ENCODE peak calls at places on chromosomes 4 and X, in seven cellular contexts. One of them, this sample, is unnamed.

GRCh38 chr4:40046311-40046980 is 10.2 kb upstream of the N4BP2 start:
- DNase-seq in mesendoderm: peak
- DNase-seq in IMR-90: peak
- DNase-seq in mesenchymal stem cell: peak
- DNase-seq in neuronal stem cell: no peak
- DNase-seq in H9: no peak
- DNase-seq in trophoblast cell: peak
- DNase-seq in this sample: no peak

GRCh38 chr4:111773858-111774257 is 371.4 kb upstream of the FAM241A start:
- DNase-seq in mesendoderm: no peak
- DNase-seq in IMR-90: no peak
- DNase-seq in mesenchymal stem cell: peak
- DNase-seq in neuronal stem cell: no peak
- DNase-seq in H9: no peak
- DNase-seq in trophoblast cell: peak
- DNase-seq in this sample: no peak

GRCh38 chr4:70269674-70270073 is 27.3 kb downstream of the CSN3 start:
- DNase-seq in mesendoderm: peak
- DNase-seq in IMR-90: no peak
- DNase-seq in mesenchymal stem cell: peak
- DNase-seq in neuronal stem cell: no peak
- DNase-seq in H9: no peak
- DNase-seq in trophoblast cell: no peak
- DNase-seq in this sample: no peak

GRCh38 chr4:7960017-7960789 is 20.5 kb upstream of the AFAP1 start:
- DNase-seq in mesendoderm: no peak
- DNase-seq in IMR-90: no peak
- DNase-seq in mesenchymal stem cell: peak
- DNase-seq in neuronal stem cell: no peak
- DNase-seq in H9: no peak
- DNase-seq in trophoblast cell: no peak
- DNase-seq in this sample: no peak

GRCh38 chr4:52036875-52037274 is 1.2 kb downstream of the SGCB start:
- DNase-seq in mesendoderm: no peak
- DNase-seq in IMR-90: no peak
- DNase-seq in mesenchymal stem cell: no peak
- DNase-seq in neuronal stem cell: no peak
- DNase-seq in H9: no peak
- DNase-seq in trophoblast cell: no peak
- DNase-seq in this sample: no peak

GRCh38 chr4:147037089-147037488 is 91.4 kb upstream of the TTC29 start:
- DNase-seq in mesendoderm: no peak
- DNase-seq in IMR-90: no peak
- DNase-seq in mesenchymal stem cell: no peak
- DNase-seq in neuronal stem cell: no peak
- DNase-seq in H9: no peak
- DNase-seq in trophoblast cell: no peak
- DNase-seq in this sample: no peak

GRCh38 chr4:102478186-102478585 is 23.0 kb upstream of the NFKB1 start:
- DNase-seq in mesendoderm: no peak
- DNase-seq in IMR-90: no peak
- DNase-seq in mesenchymal stem cell: no peak
- DNase-seq in neuronal stem cell: no peak
- DNase-seq in H9: peak
- DNase-seq in trophoblast cell: no peak
- DNase-seq in this sample: no peak

GRCh38 chr4:156888762-156889161 is 82.8 kb downstream of the PDGFC start:
- DNase-seq in mesendoderm: no peak
- DNase-seq in IMR-90: peak
- DNase-seq in mesenchymal stem cell: peak
- DNase-seq in neuronal stem cell: no peak
- DNase-seq in H9: no peak
- DNase-seq in trophoblast cell: peak
- DNase-seq in this sample: no peak

GRCh38 chrX:124426273-124426672 is 79.9 kb downstream of the SH2D1A start:
- DNase-seq in mesendoderm: peak
- DNase-seq in IMR-90: no peak
- DNase-seq in mesenchymal stem cell: no peak
- DNase-seq in neuronal stem cell: no peak
- DNase-seq in H9: no peak
- DNase-seq in trophoblast cell: no peak
- DNase-seq in this sample: no peak

GRCh38 chr4:5890063-5890727 is 2.7 kb downstream of the CRMP1 start:
- DNase-seq in mesendoderm: peak
- DNase-seq in IMR-90: peak
- DNase-seq in mesenchymal stem cell: peak
- DNase-seq in neuronal stem cell: peak
- DNase-seq in H9: peak
- DNase-seq in trophoblast cell: no peak
- DNase-seq in this sample: peak

GRCh38 chr4:8710416-8710815 is 117.9 kb downstream of the CPZ start:
- DNase-seq in mesendoderm: no peak
- DNase-seq in IMR-90: no peak
- DNase-seq in mesenchymal stem cell: no peak
- DNase-seq in neuronal stem cell: no peak
- DNase-seq in H9: no peak
- DNase-seq in trophoblast cell: no peak
- DNase-seq in this sample: peak

GRCh38 chr4:5378002-5378401 is 326.7 kb downstream of the STK32B start:
- DNase-seq in mesendoderm: peak
- DNase-seq in IMR-90: peak
- DNase-seq in mesenchymal stem cell: no peak
- DNase-seq in neuronal stem cell: no peak
- DNase-seq in H9: no peak
- DNase-seq in trophoblast cell: no peak
- DNase-seq in this sample: no peak

GRCh38 chr4:143025111-143025704 is 159.5 kb upstream of the USP38 start:
- DNase-seq in mesendoderm: peak
- DNase-seq in IMR-90: peak
- DNase-seq in mesenchymal stem cell: peak
- DNase-seq in neuronal stem cell: no peak
- DNase-seq in H9: peak
- DNase-seq in trophoblast cell: peak
- DNase-seq in this sample: no peak

GRCh38 chrX:9832811-9833210 is 46.6 kb downstream of the SHROOM2 start:
- DNase-seq in mesendoderm: peak
- DNase-seq in IMR-90: no peak
- DNase-seq in mesenchymal stem cell: no peak
- DNase-seq in neuronal stem cell: no peak
- DNase-seq in H9: peak
- DNase-seq in trophoblast cell: no peak
- DNase-seq in this sample: no peak

GRCh38 chr4:86558799-86559198 is 35.3 kb upstream of the PTPN13 start:
- DNase-seq in mesendoderm: no peak
- DNase-seq in IMR-90: peak
- DNase-seq in mesenchymal stem cell: no peak
- DNase-seq in neuronal stem cell: no peak
- DNase-seq in H9: no peak
- DNase-seq in trophoblast cell: no peak
- DNase-seq in this sample: no peak

GRCh38 chr4:8534129-8534528 is 46.1 kb upstream of the GPR78 start:
- DNase-seq in mesendoderm: peak
- DNase-seq in IMR-90: peak
- DNase-seq in mesenchymal stem cell: peak
- DNase-seq in neuronal stem cell: no peak
- DNase-seq in H9: peak
- DNase-seq in trophoblast cell: peak
- DNase-seq in this sample: peak

GRCh38 chrX:112642349-112642748 is 37.4 kb downstream of the LHFPL1 start:
- DNase-seq in mesendoderm: peak
- DNase-seq in IMR-90: peak
- DNase-seq in mesenchymal stem cell: peak
- DNase-seq in neuronal stem cell: peak
- DNase-seq in H9: peak
- DNase-seq in trophoblast cell: peak
- DNase-seq in this sample: peak

GRCh38 chr4:139641218-139641617 is 24.4 kb upstream of the MGST2 start:
- DNase-seq in mesendoderm: peak
- DNase-seq in IMR-90: peak
- DNase-seq in mesenchymal stem cell: no peak
- DNase-seq in neuronal stem cell: no peak
- DNase-seq in H9: no peak
- DNase-seq in trophoblast cell: no peak
- DNase-seq in this sample: no peak

GRCh38 chr4:112086036-112086434 is 59.2 kb upstream of the FAM241A start:
- DNase-seq in mesendoderm: no peak
- DNase-seq in IMR-90: no peak
- DNase-seq in mesenchymal stem cell: no peak
- DNase-seq in neuronal stem cell: no peak
- DNase-seq in H9: no peak
- DNase-seq in trophoblast cell: no peak
- DNase-seq in this sample: no peak

GRCh38 chr4:72295966-72296557 is 264.3 kb downstream of the NPFFR2 start:
- DNase-seq in mesendoderm: peak
- DNase-seq in IMR-90: peak
- DNase-seq in mesenchymal stem cell: peak
- DNase-seq in neuronal stem cell: peak
- DNase-seq in H9: no peak
- DNase-seq in trophoblast cell: no peak
- DNase-seq in this sample: no peak

GRCh38 chr4:148073349-148073748 is 341.5 kb downstream of the ARHGAP10 start:
- DNase-seq in mesendoderm: no peak
- DNase-seq in IMR-90: no peak
- DNase-seq in mesenchymal stem cell: no peak
- DNase-seq in neuronal stem cell: no peak
- DNase-seq in H9: no peak
- DNase-seq in trophoblast cell: no peak
- DNase-seq in this sample: no peak

GRCh38 chr4:148075438-148075837 is 343.6 kb downstream of the ARHGAP10 start:
- DNase-seq in mesendoderm: no peak
- DNase-seq in IMR-90: no peak
- DNase-seq in mesenchymal stem cell: no peak
- DNase-seq in neuronal stem cell: no peak
- DNase-seq in H9: no peak
- DNase-seq in trophoblast cell: no peak
- DNase-seq in this sample: no peak

GRCh38 chr4:148074462-148074861 is 342.6 kb downstream of the ARHGAP10 start:
- DNase-seq in mesendoderm: no peak
- DNase-seq in IMR-90: no peak
- DNase-seq in mesenchymal stem cell: no peak
- DNase-seq in neuronal stem cell: no peak
- DNase-seq in H9: no peak
- DNase-seq in trophoblast cell: no peak
- DNase-seq in this sample: no peak

GRCh38 chr4:148071009-148071408 is 339.1 kb downstream of the ARHGAP10 start:
- DNase-seq in mesendoderm: peak
- DNase-seq in IMR-90: no peak
- DNase-seq in mesenchymal stem cell: no peak
- DNase-seq in neuronal stem cell: no peak
- DNase-seq in H9: no peak
- DNase-seq in trophoblast cell: no peak
- DNase-seq in this sample: no peak

GRCh38 chr4:148072789-148073188 is 340.9 kb downstream of the ARHGAP10 start:
- DNase-seq in mesendoderm: no peak
- DNase-seq in IMR-90: no peak
- DNase-seq in mesenchymal stem cell: no peak
- DNase-seq in neuronal stem cell: no peak
- DNase-seq in H9: no peak
- DNase-seq in trophoblast cell: no peak
- DNase-seq in this sample: no peak
- H2BK5ac ChIP-seq in mesendoderm: no peak
- H2BK5ac ChIP-seq in IMR-90: no peak
- H2BK5ac ChIP-seq in mesenchymal stem cell: no peak
- H2BK5ac ChIP-seq in neuronal stem cell: no peak
- H2BK5ac ChIP-seq in H9: no peak
- H2BK5ac ChIP-seq in trophoblast cell: no peak
- H2BK5ac ChIP-seq in this sample: no peak

DNA sequence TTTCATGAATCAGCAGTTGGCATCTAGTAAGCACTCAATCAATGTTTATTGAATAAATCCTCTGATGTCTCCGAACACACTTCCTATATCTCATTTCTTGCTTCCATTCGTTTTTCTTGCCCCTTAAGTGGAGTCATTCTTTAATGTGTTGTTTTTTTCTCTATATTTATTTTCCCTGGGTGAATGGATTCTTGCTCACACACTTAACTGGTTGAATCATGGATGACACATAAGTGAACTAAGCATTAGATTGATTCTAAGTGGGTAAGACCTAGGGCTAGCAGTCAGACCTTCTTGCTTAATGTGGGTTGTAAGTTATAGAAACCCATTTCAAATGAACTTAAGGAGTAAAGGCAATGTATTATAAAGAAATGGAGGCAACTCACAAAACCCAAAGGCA is 111.1 kb downstream of the RTL3 start:
- DNase-seq in mesendoderm: no peak
- DNase-seq in IMR-90: peak
- DNase-seq in mesenchymal stem cell: no peak
- DNase-seq in neuronal stem cell: no peak
- DNase-seq in H9: no peak
- DNase-seq in trophoblast cell: no peak
- DNase-seq in this sample: no peak
- H3K18ac ChIP-seq in mesendoderm: no peak
- H3K18ac ChIP-seq in IMR-90: no peak
- H3K18ac ChIP-seq in mesenchymal stem cell: no peak
- H3K18ac ChIP-seq in neuronal stem cell: no peak
- H3K18ac ChIP-seq in H9: no peak
- H3K18ac ChIP-seq in trophoblast cell: no peak
- H3K18ac ChIP-seq in this sample: no peak

DNA sequence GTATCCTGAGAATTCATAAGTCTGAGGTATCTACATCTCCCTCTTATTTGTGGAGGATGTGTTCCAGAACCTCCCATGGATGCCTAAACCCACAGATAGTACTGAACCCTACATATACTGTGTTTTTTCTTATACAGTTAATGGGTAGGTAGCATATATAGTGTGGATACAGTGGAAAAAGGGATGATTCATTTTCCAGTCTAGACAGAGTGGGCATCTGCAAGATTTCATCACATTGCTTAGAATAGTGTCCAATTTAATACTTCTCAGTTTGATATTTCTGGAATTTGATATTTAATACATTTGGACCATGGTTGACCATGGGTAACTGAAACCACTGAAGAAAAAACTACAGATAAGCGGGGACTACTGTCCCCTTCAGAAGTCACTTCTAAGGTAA is 155.0 kb upstream of the ANKRD50 start:
- DNase-seq in mesendoderm: no peak
- DNase-seq in IMR-90: no peak
- DNase-seq in mesenchymal stem cell: no peak
- DNase-seq in neuronal stem cell: no peak
- DNase-seq in H9: no peak
- DNase-seq in trophoblast cell: no peak
- DNase-seq in this sample: no peak
- H3K4ac ChIP-seq in mesendoderm: no peak
- H3K4ac ChIP-seq in IMR-90: no peak
- H3K4ac ChIP-seq in mesenchymal stem cell: no peak
- H3K4ac ChIP-seq in neuronal stem cell: no peak
- H3K4ac ChIP-seq in H9: no peak
- H3K4ac ChIP-seq in trophoblast cell: no peak
- H3K4ac ChIP-seq in this sample: no peak

GRCh38 chrX:103783971-103784370 is 7.3 kb downstream of the PLP1 start:
- DNase-seq in mesendoderm: no peak
- DNase-seq in IMR-90: peak
- DNase-seq in mesenchymal stem cell: no peak
- DNase-seq in neuronal stem cell: no peak
- DNase-seq in H9: no peak
- DNase-seq in trophoblast cell: no peak
- DNase-seq in this sample: no peak
- H2BK5ac ChIP-seq in mesendoderm: no peak
- H2BK5ac ChIP-seq in IMR-90: no peak
- H2BK5ac ChIP-seq in mesenchymal stem cell: no peak
- H2BK5ac ChIP-seq in neuronal stem cell: no peak
- H2BK5ac ChIP-seq in H9: no peak
- H2BK5ac ChIP-seq in trophoblast cell: no peak
- H2BK5ac ChIP-seq in this sample: no peak

This sample was measured in H1.